ENCODE peak calls at places on chromosomes 3 and 15, in four cellular contexts. R, Q, N and H are unnamed samples.

GRCh38 chr15:94252223-94252766 is 20.9 kb downstream of the MCTP2 start:
- DNase-seq in Q (no peak), N (no peak), R (no peak), H (no peak)

GRCh38 chr15:73237910-73238309 is 130.8 kb downstream of the HCN4 start:
- DNase-seq in Q (no peak), R (no peak), N (no peak), H (no peak)

GRCh38 chr3:41987627-41988026 is 25.7 kb upstream of the ULK4 start:
- DNase-seq in R (no peak), Q (no peak), N (no peak), H (no peak)

GRCh38 chr3:44867421-44868111 is 5.9 kb downstream of the TMEM42 start:
- DNase-seq in N (no peak), Q (no peak), R (no peak), H (no peak)

GRCh38 chr3:186193534-186194450 is 84.9 kb upstream of the ETV5 start:
- DNase-seq in R (no peak), Q (no peak), N (no peak), H (no peak)

GRCh38 chr3:17742837-17743659 is 617 bp upstream of the TBC1D5 start:
- DNase-seq in N (no peak), R (no peak), Q (peak; percentile 97), H (no peak)

GRCh38 chr3:4493931-4494806 is 1.0 kb downstream of the ITPR1 start:
- DNase-seq in N (no peak), R (no peak), Q (no peak), H (peak; percentile 8)

GRCh38 chr3:101847328-101847727 is 2.0 kb upstream of the NFKBIZ start:
- DNase-seq in R (peak; percentile 43), Q (no peak), N (no peak), H (no peak)

GRCh38 chr3:155075200-155075599 is 4.9 kb upstream of the MME start:
- DNase-seq in Q (no peak), N (no peak), R (no peak), H (no peak)

GRCh38 chr3:5504135-5504534 is 316.6 kb downstream of the EDEM1 start:
- DNase-seq in N (no peak), Q (no peak), R (no peak), H (no peak)

GRCh38 chr3:20811631-20812030 is 625.6 kb upstream of the SGO1 start:
- DNase-seq in Q (no peak), R (no peak), N (no peak), H (no peak)

GRCh38 chr15:37880009-37880834 is 54.2 kb upstream of the TMCO5A start:
- DNase-seq in Q (peak; percentile 14), R (peak; percentile 7), N (no peak), H (peak; percentile 22)

GRCh38 chr3:128784228-128784627 is 58.2 kb downstream of the RAB7A start:
- DNase-seq in N (no peak), R (peak; percentile 9), Q (peak; percentile 46), H (peak; percentile 9)

GRCh38 chr3:116018651-116019050 is 395.3 kb downstream of the GAP43 start:
- DNase-seq in R (no peak), Q (no peak), N (no peak), H (no peak)

GRCh38 chr3:115803661-115804060 is 180.4 kb downstream of the GAP43 start:
- DNase-seq in N (no peak), Q (no peak), R (no peak), H (no peak)

DNA sequence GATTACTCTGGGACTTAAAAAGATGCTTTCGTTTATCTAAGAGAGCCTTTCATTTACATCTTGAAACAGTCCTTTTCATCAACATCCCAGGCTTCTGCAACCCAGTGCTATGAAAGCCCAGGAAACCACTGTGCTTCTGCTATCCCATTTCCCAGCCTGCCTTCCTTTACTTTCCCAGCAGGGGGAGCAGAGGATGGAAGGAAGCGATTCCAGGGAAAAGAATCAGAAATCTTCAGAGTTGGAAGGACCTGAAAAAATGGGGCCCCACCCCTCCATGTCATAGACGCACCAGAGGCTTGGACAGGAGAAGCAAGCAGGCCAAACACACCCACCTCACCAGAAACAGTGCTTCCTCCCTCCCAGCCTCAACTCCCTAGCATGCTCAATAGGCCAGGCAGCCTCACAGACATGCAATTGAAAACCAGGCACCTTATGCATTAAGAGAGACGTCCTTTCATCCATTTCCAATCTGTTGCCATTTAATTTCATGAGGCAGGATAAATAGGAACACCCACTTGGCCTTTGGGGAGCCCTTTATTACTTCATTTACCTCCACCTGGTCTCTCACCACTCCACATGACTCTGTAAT is 584.1 kb downstream of the NTRK3 start:
- DNase-seq in N (no peak), Q (peak; percentile 31), R (no peak), H (peak; percentile 24)
- TF ChIP-seq POLR2AphosphoS2 in N (no peak), Q (no peak), R (no peak), H (no peak)

GRCh38 chr15:82832601-82833209 is 23.3 kb downstream of the WHAMM start:
- DNase-seq in R (no peak), N (peak; percentile 53), Q (no peak), H (peak; percentile 56)
- TF ChIP-seq POLR2AphosphoS2 in R (no peak), N (peak; percentile 4), Q (no peak), H (no peak)

GRCh38 chr3:50150863-50151686 is 4.0 kb upstream of the SEMA3F start:
- DNase-seq in Q (no peak), R (no peak), N (no peak), H (no peak)
- TF ChIP-seq POLR2AphosphoS2 in Q (no peak), R (no peak), N (no peak), H (no peak)

GRCh38 chr15:44489464-44489863 is 47.5 kb upstream of the EIF3J start:
- DNase-seq in N (no peak), Q (no peak), R (peak; percentile 5), H (peak; percentile 10)
- TF ChIP-seq POLR2AphosphoS2 in N (no peak), Q (no peak), R (no peak), H (no peak)

GRCh38 chr15:61834076-61834697 is 226.1 kb downstream of the VPS13C start:
- DNase-seq in R (peak; percentile 34), N (no peak), Q (peak; percentile 65), H (peak; percentile 82)
- TF ChIP-seq POLR2AphosphoS2 in R (no peak), N (no peak), Q (no peak), H (no peak)

DNA sequence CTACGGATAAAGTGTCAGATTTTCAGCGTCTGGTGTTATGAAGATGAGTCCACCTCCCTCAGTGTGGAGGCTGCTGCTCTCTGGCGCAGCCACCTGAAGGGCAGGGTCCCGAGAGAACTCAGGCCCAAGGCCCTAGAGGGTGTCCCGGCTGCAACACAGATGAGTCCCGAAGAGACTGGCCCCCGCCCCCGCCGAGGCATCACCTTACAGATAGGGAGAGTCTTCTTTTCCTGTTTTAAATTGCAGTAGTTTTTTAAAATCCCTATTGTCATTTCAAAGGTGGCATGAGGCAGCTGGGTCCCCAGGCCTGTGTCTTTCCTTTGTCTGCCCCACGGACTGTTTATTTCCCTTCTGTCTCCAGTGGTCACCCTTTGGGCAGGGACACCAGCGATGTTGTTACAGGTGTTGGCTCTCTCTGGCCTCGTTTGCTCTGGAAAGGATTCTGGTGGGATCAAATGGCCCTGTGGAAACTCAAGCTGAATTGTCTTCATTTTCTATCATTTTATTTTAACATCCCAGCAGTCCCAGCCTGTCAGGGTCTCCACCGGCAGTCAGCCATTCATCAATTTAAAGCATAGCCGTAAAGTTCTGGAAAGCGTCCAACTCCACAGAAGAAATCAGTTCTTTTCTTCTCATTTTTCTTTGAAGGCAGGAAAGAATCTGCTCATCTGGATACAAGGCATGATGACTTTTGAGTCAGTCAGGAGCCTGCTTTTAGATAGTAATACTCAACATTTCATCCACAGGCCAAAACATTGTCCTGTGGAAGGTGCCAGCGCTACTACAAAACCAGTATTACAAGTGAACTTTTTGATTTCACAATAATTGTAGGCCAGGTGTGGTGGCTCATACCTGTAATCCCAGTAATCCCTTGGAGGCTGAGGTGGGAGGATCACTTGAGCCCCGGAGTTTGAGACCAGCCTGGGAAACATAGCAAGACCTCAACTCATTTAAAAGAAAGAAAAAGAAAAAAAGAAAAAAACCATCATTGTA is 96.2 kb downstream of the HES1 start:
- DNase-seq in N (no peak), Q (no peak), R (no peak), H (no peak)
- TF ChIP-seq POLR2AphosphoS2 in N (no peak), Q (no peak), R (no peak), H (no peak)

GRCh38 chr3:59368887-59369286 is 319.1 kb upstream of the CFAP20DC start:
- DNase-seq in Q (no peak), R (no peak), N (no peak), H (no peak)

GRCh38 chr3:59364471-59364870 is 314.6 kb upstream of the CFAP20DC start:
- DNase-seq in Q (no peak), N (no peak), R (no peak), H (no peak)

GRCh38 chr3:59366218-59366617 is 316.4 kb upstream of the CFAP20DC start:
- DNase-seq in N (no peak), R (no peak), Q (no peak), H (no peak)

GRCh38 chr3:59367150-59367549 is 317.3 kb upstream of the CFAP20DC start:
- DNase-seq in Q (no peak), N (no peak), R (no peak), H (no peak)
- TF ChIP-seq POLR2AphosphoS2 in Q (no peak), N (no peak), R (no peak), H (no peak)

GRCh38 chr15:23497710-23498111 is 50.7 kb upstream of the GOLGA6L2 start:
- DNase-seq in R (no peak), Q (peak; percentile 15), N (no peak), H (no peak)
- TF ChIP-seq POLR2AphosphoS2 in R (no peak), Q (no peak), N (no peak), H (no peak)